ENCODE peak calls at places on chromosome 6, in four cellular contexts. I, Z, C and W are unnamed samples.

GRCh38 chr6:42239333-42239732 is 21.7 kb upstream of the MRPS10 start:
- DNase-seq in I (no peak), Z (no peak), C (no peak), W (peak)

GRCh38 chr6:31652925-31653724 is 664 bp upstream of the BAG6 start:
- DNase-seq in I (peak), Z (peak), C (peak), W (peak)

GRCh38 chr6:75504902-75505233 is 11.3 kb upstream of the FILIP1 start:
- DNase-seq in I (no peak), Z (no peak), C (no peak), W (no peak)

GRCh38 chr6:166008441-166009369 is 158.9 kb downstream of the TBXT start:
- DNase-seq in I (no peak), Z (peak), C (peak), W (no peak)

GRCh38 chr6:42306439-42307140 is 88.9 kb upstream of the MRPS10 start:
- DNase-seq in I (no peak), Z (no peak), C (no peak), W (no peak)

GRCh38 chr6:76516924-76517323 is 444.5 kb upstream of the IMPG1 start:
- DNase-seq in I (no peak), Z (no peak), C (no peak), W (no peak)

GRCh38 chr6:55874309-55874708 is 1.1 kb downstream of the BMP5 start:
- DNase-seq in I (no peak), Z (no peak), C (no peak), W (no peak)

GRCh38 chr6:125182237-125183018 is 28.9 kb downstream of the TPD52L1 start:
- DNase-seq in I (no peak), Z (no peak), C (no peak), W (no peak)

GRCh38 chr6:71287038-71287437 is 1.6 kb upstream of the OGFRL1 start:
- DNase-seq in I (no peak), Z (no peak), C (no peak), W (no peak)

GRCh38 chr6:31228484-31228883 is 43.4 kb downstream of the HLA-C start:
- DNase-seq in I (no peak), Z (no peak), C (no peak), W (no peak)

GRCh38 chr6:168860987-168861386 is 392.7 kb downstream of the THBS2 start:
- DNase-seq in I (no peak), Z (no peak), C (no peak), W (no peak)

GRCh38 chr6:81731814-81732213 is 20.7 kb downstream of the TENT5A start:
- DNase-seq in I (no peak), Z (no peak), C (no peak), W (no peak)

GRCh38 chr6:142833054-142833453 is 111.9 kb downstream of the HIVEP2 start:
- DNase-seq in I (no peak), Z (no peak), C (no peak), W (no peak)

GRCh38 chr6:87728706-87729105 is 26.7 kb upstream of the AKIRIN2 start:
- DNase-seq in I (no peak), Z (no peak), C (no peak), W (no peak)

GRCh38 chr6:148611213-148611612 is 135.6 kb upstream of the UST start:
- DNase-seq in I (no peak), Z (no peak), C (no peak), W (no peak)